ENCODE peak calls at places on chromosomes 4 and X, in four cellular contexts. One of them, this sample, is unnamed. For H3K27me3, the result is how much of the 10 kb centered on the place peaks cover.

GRCh38 chrX:3549442-3549875 is 164.0 kb downstream of the PRKX start:
- DNase-seq in aorta: no peak
- DNase-seq in effector memory CD4-positive, alpha-beta T cell: no peak
- DNase-seq in H7: no peak
- DNase-seq in this sample: no peak

GRCh38 chrX:13774696-13775095 is 40.1 kb downstream of the OFD1 start:
- DNase-seq in aorta: no peak
- DNase-seq in H7: no peak
- DNase-seq in effector memory CD4-positive, alpha-beta T cell: no peak
- DNase-seq in this sample: no peak

GRCh38 chrX:87409113-87409841 is 108.3 kb upstream of the KLHL4 start:
- DNase-seq in aorta: peak
- DNase-seq in effector memory CD4-positive, alpha-beta T cell: no peak
- DNase-seq in H7: no peak
- DNase-seq in this sample: no peak

GRCh38 chr4:23959401-23960148 is 69.7 kb upstream of the PPARGC1A start:
- DNase-seq in aorta: no peak
- DNase-seq in effector memory CD4-positive, alpha-beta T cell: no peak
- DNase-seq in H7: no peak
- DNase-seq in this sample: no peak

GRCh38 chrX:41148553-41148952 is 63.3 kb downstream of the USP9X start:
- DNase-seq in aorta: no peak
- DNase-seq in effector memory CD4-positive, alpha-beta T cell: no peak
- DNase-seq in H7: no peak
- DNase-seq in this sample: no peak

GRCh38 chr4:56611501-56611900 is 69.6 kb downstream of the HOPX start:
- DNase-seq in H7: no peak
- DNase-seq in aorta: no peak
- DNase-seq in effector memory CD4-positive, alpha-beta T cell: no peak
- DNase-seq in this sample: no peak

GRCh38 chr4:31458813-31459212 is 738.6 kb downstream of the PCDH7 start:
- DNase-seq in aorta: no peak
- DNase-seq in H7: no peak
- DNase-seq in effector memory CD4-positive, alpha-beta T cell: no peak
- DNase-seq in this sample: no peak

GRCh38 chr4:112516401-112517066 is 554 bp upstream of the NEUROG2 start:
- DNase-seq in effector memory CD4-positive, alpha-beta T cell: no peak
- DNase-seq in aorta: no peak
- DNase-seq in H7: peak
- DNase-seq in this sample: no peak

GRCh38 chrX:40097492-40098263 is at the start of gene BCOR:
- DNase-seq in effector memory CD4-positive, alpha-beta T cell: peak
- DNase-seq in aorta: peak
- DNase-seq in H7: peak
- DNase-seq in this sample: no peak

GRCh38 chr4:39818646-39819045 is 120.7 kb downstream of the UBE2K start:
- DNase-seq in aorta: no peak
- DNase-seq in H7: no peak
- DNase-seq in effector memory CD4-positive, alpha-beta T cell: no peak
- DNase-seq in this sample: no peak

GRCh38 chrX:135257469-135257868 is 5.6 kb downstream of the ETDA start:
- DNase-seq in effector memory CD4-positive, alpha-beta T cell: no peak
- DNase-seq in H7: no peak
- DNase-seq in aorta: peak
- DNase-seq in this sample: no peak

GRCh38 chrX:14352511-14352910 is 176.8 kb upstream of the GLRA2 start:
- DNase-seq in H7: no peak
- DNase-seq in effector memory CD4-positive, alpha-beta T cell: no peak
- DNase-seq in aorta: no peak
- DNase-seq in this sample: no peak

GRCh38 chr4:56786955-56787354 is 34.5 kb downstream of the SPINK2 start:
- DNase-seq in H7: peak
- DNase-seq in effector memory CD4-positive, alpha-beta T cell: no peak
- DNase-seq in aorta: no peak
- DNase-seq in this sample: no peak

GRCh38 chrX:139120760-139121159 is 409.2 kb upstream of the FGF13 start:
- DNase-seq in effector memory CD4-positive, alpha-beta T cell: no peak
- DNase-seq in H7: no peak
- DNase-seq in aorta: no peak
- DNase-seq in this sample: no peak

GRCh38 chr4:4852591-4853362 is 6.7 kb upstream of the MSX1 start:
- DNase-seq in H7: peak
- DNase-seq in effector memory CD4-positive, alpha-beta T cell: no peak
- DNase-seq in aorta: peak
- DNase-seq in this sample: no peak

GRCh38 chrX:103774070-103774642 is 2.5 kb upstream of the PLP1 start:
- DNase-seq in aorta: no peak
- DNase-seq in H7: no peak
- DNase-seq in effector memory CD4-positive, alpha-beta T cell: no peak
- DNase-seq in this sample: no peak

GRCh38 chrX:38578152-38578551 is 16.8 kb downstream of the TSPAN7 start:
- DNase-seq in aorta: no peak
- DNase-seq in H7: no peak
- DNase-seq in effector memory CD4-positive, alpha-beta T cell: no peak
- DNase-seq in this sample: no peak

GRCh38 chr4:100590308-100590707 is 72.5 kb upstream of the EMCN start:
- DNase-seq in H7: no peak
- DNase-seq in effector memory CD4-positive, alpha-beta T cell: no peak
- DNase-seq in aorta: no peak
- DNase-seq in this sample: no peak

GRCh38 chr4:118353452-118353851 is 649 bp upstream of the PRSS12 start:
- DNase-seq in effector memory CD4-positive, alpha-beta T cell: no peak
- DNase-seq in H7: peak
- DNase-seq in aorta: no peak
- DNase-seq in this sample: no peak

GRCh38 chrX:41293269-41293668 is 40.7 kb upstream of the DDX3X start:
- DNase-seq in effector memory CD4-positive, alpha-beta T cell: no peak
- DNase-seq in H7: peak
- DNase-seq in aorta: no peak
- DNase-seq in this sample: no peak

GRCh38 chr4:89110541-89110985 is 770 bp upstream of the TIGD2 start:
- DNase-seq in aorta: no peak
- DNase-seq in effector memory CD4-positive, alpha-beta T cell: no peak
- DNase-seq in H7: peak
- DNase-seq in this sample: no peak

GRCh38 chr4:24651266-24651665 is 66.9 kb upstream of the DHX15 start:
- DNase-seq in effector memory CD4-positive, alpha-beta T cell: no peak
- DNase-seq in H7: no peak
- DNase-seq in aorta: no peak
- DNase-seq in this sample: no peak

GRCh38 chr4:73831569-73831968 is 4.9 kb upstream of the CXCL6 start:
- DNase-seq in effector memory CD4-positive, alpha-beta T cell: no peak
- DNase-seq in aorta: no peak
- DNase-seq in H7: no peak
- DNase-seq in this sample: no peak

GRCh38 chr4:92445127-92445526 is 141.4 kb downstream of the GRID2 start:
- DNase-seq in aorta: no peak
- DNase-seq in H7: no peak
- DNase-seq in effector memory CD4-positive, alpha-beta T cell: no peak
- DNase-seq in this sample: no peak

GRCh38 chr4:84239278-84239845 is 259.7 kb downstream of the NKX6-1 start:
- DNase-seq in H7: no peak
- DNase-seq in effector memory CD4-positive, alpha-beta T cell: no peak
- DNase-seq in aorta: no peak
- DNase-seq in this sample: no peak

GRCh38 chr4:73777612-73778011 is 37.2 kb downstream of the CXCL8 start:
- DNase-seq in effector memory CD4-positive, alpha-beta T cell: no peak
- DNase-seq in H7: no peak
- DNase-seq in aorta: no peak
- DNase-seq in this sample: no peak

GRCh38 chrX:69284491-69284890 is 119.2 kb upstream of the PJA1 start:
- DNase-seq in effector memory CD4-positive, alpha-beta T cell: no peak
- DNase-seq in H7: no peak
- DNase-seq in aorta: no peak
- DNase-seq in this sample: no peak

GRCh38 chrX:69285881-69286545 is 120.8 kb upstream of the PJA1 start:
- DNase-seq in aorta: peak
- DNase-seq in H7: peak
- DNase-seq in effector memory CD4-positive, alpha-beta T cell: peak
- DNase-seq in this sample: peak

GRCh38 chrX:69285401-69285871 is 120.2 kb upstream of the PJA1 start:
- DNase-seq in aorta: peak
- DNase-seq in H7: no peak
- DNase-seq in effector memory CD4-positive, alpha-beta T cell: no peak
- DNase-seq in this sample: no peak

GRCh38 chrX:69287025-69287540 is 121.8 kb upstream of the PJA1 start:
- DNase-seq in aorta: no peak
- DNase-seq in effector memory CD4-positive, alpha-beta T cell: no peak
- DNase-seq in H7: no peak
- DNase-seq in this sample: no peak

GRCh38 chrX:69286546-69286906 is 121.3 kb upstream of the PJA1 start:
- DNase-seq in aorta: no peak
- DNase-seq in H7: no peak
- DNase-seq in effector memory CD4-positive, alpha-beta T cell: no peak
- DNase-seq in this sample: no peak
- H3K27me3 ChIP-seq in aorta: under half
- H3K27me3 ChIP-seq in H7: under half
- H3K27me3 ChIP-seq in effector memory CD4-positive, alpha-beta T cell: under half
- H3K27me3 ChIP-seq in this sample: under half

GRCh38 chrX:136626237-136626636 is 21.7 kb upstream of the CD40LG start:
- DNase-seq in aorta: no peak
- DNase-seq in H7: no peak
- DNase-seq in effector memory CD4-positive, alpha-beta T cell: no peak
- DNase-seq in this sample: no peak
- H3K4me3 ChIP-seq in aorta: no peak
- H3K4me3 ChIP-seq in H7: no peak
- H3K4me3 ChIP-seq in effector memory CD4-positive, alpha-beta T cell: no peak
- H3K4me3 ChIP-seq in this sample: no peak

GRCh38 chrX:153812220-153812619 is 17.8 kb downstream of the SSR4 start:
- DNase-seq in aorta: no peak
- DNase-seq in effector memory CD4-positive, alpha-beta T cell: no peak
- DNase-seq in H7: peak
- DNase-seq in this sample: no peak
- H3K27me3 ChIP-seq in aorta: under half
- H3K27me3 ChIP-seq in effector memory CD4-positive, alpha-beta T cell: under half
- H3K27me3 ChIP-seq in H7: under half
- H3K27me3 ChIP-seq in this sample: under half

GRCh38 chrX:140701480-140701879 is 8.1 kb upstream of the LINC00632 start:
- DNase-seq in H7: no peak
- DNase-seq in effector memory CD4-positive, alpha-beta T cell: no peak
- DNase-seq in aorta: no peak
- DNase-seq in this sample: no peak
- H3K4me3 ChIP-seq in H7: no peak
- H3K4me3 ChIP-seq in effector memory CD4-positive, alpha-beta T cell: no peak
- H3K4me3 ChIP-seq in aorta: no peak
- H3K4me3 ChIP-seq in this sample: no peak

DNA sequence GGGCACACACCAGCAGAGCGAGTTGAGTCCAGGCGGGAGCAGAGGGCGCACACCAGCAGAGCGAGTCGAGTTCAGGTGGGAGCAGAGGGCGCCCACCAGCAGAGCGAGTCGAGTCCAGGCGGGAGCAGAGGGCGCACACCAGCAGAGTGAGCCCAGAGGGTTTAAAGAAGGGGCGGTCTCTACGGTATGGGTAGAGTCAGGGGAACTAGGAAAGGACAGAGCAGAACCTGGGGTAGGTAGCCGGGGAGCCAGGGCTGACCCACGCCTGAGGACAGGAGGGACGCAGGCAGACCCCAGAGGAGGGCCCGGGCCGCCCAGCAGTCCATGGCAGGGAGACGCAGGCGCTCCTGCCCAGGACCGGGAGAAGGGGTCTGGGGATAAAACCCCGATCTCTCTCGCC is 22.0 kb upstream of the ADRA2C start:
- DNase-seq in H7: peak
- DNase-seq in aorta: no peak
- DNase-seq in effector memory CD4-positive, alpha-beta T cell: no peak
- DNase-seq in this sample: no peak
- H3K27me3 ChIP-seq in H7: under half
- H3K27me3 ChIP-seq in aorta: under half
- H3K27me3 ChIP-seq in effector memory CD4-positive, alpha-beta T cell: under half
- H3K27me3 ChIP-seq in this sample: half or more

DNA sequence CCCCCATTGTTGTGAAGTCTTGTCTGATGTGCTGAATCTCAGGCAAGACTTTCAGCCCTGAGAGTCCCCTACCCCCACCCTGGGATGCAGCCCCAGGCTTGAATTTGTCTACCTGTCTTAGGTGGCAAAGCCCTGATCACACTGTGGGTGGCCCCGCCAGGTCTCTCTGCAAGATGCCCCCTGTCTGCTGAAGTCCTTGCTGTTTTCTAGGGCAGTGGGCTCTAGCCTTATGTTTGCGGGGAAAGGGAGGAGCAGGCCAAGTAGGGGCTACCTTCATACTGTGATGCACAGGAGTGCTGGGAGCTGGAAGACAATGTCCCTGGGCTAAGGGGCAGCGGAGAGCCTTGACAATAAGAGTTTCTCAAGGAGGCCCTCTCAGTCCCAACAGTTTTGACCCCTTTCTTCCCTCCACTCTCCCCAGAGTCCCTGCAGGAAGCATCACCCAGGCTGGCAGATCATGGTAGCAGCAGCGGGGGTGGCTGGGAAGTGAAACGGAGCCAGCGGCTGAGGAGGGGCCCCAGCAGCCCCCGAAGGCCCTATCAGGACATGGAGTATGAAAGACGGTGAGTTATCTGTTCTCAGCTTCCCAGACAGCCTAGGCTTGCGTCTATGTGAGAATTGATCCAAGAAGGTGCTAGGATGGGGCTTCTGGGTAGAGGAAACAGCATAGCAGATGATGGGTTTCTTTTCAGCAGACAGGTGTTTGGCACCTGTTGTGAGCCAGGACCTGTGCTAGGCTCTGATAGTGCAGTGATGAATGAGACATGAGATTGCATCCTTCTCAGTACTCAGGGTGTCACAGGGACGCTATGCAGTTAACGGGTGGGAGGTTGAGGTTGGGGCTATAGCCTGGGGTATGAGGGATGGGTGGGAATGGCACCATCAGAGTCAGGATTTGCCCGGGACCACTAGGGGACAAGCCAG is 2.2 kb downstream of the RBM10 start:
- DNase-seq in effector memory CD4-positive, alpha-beta T cell: no peak
- DNase-seq in H7: peak
- DNase-seq in aorta: no peak
- DNase-seq in this sample: no peak
- H3K4me3 ChIP-seq in effector memory CD4-positive, alpha-beta T cell: no peak
- H3K4me3 ChIP-seq in H7: no peak
- H3K4me3 ChIP-seq in aorta: no peak
- H3K4me3 ChIP-seq in this sample: peak

GRCh38 chr4:162700815-162701361 is 465.8 kb downstream of the NAF1 start:
- DNase-seq in H7: no peak
- DNase-seq in aorta: no peak
- DNase-seq in effector memory CD4-positive, alpha-beta T cell: no peak
- DNase-seq in this sample: no peak

GRCh38 chr4:162706051-162706450 is 460.6 kb downstream of the NAF1 start:
- DNase-seq in effector memory CD4-positive, alpha-beta T cell: no peak
- DNase-seq in H7: no peak
- DNase-seq in aorta: no peak
- DNase-seq in this sample: no peak

GRCh38 chr4:162705130-162705803 is 461.4 kb downstream of the NAF1 start:
- DNase-seq in effector memory CD4-positive, alpha-beta T cell: no peak
- DNase-seq in H7: no peak
- DNase-seq in aorta: no peak
- DNase-seq in this sample: no peak

GRCh38 chr4:162707962-162708361 is 458.7 kb downstream of the NAF1 start:
- DNase-seq in aorta: no peak
- DNase-seq in H7: no peak
- DNase-seq in effector memory CD4-positive, alpha-beta T cell: no peak
- DNase-seq in this sample: no peak

GRCh38 chr4:162706677-162707076 is 460.0 kb downstream of the NAF1 start:
- DNase-seq in H7: no peak
- DNase-seq in aorta: no peak
- DNase-seq in effector memory CD4-positive, alpha-beta T cell: no peak
- DNase-seq in this sample: no peak
- H3K27me3 ChIP-seq in H7: under half
- H3K27me3 ChIP-seq in aorta: under half
- H3K27me3 ChIP-seq in effector memory CD4-positive, alpha-beta T cell: under half
- H3K27me3 ChIP-seq in this sample: under half